ENCODE peak calls at places on chromosomes 11 and 22, in eight cellular contexts. One of them, this sample, is unnamed.

GRCh38 chr11:115580927-115581680 is 76.9 kb upstream of the CADM1 start:
- DNase-seq in adipocyte: peak; percentile 15
- DNase-seq in left ventricle myocardium inferior: peak; percentile 53
- DNase-seq in mucosa of descending colon: peak; percentile 31
- DNase-seq in neural progenitor cell: no peak
- DNase-seq in ovary: no peak
- DNase-seq in adrenal gland: no peak
- DNase-seq in thoracic aorta: no peak
- DNase-seq in this sample: peak; percentile 18

GRCh38 chr11:60318726-60319125 is 8.3 kb upstream of the MS4A6E start:
- DNase-seq in adrenal gland: no peak
- DNase-seq in adipocyte: no peak
- DNase-seq in ovary: no peak
- DNase-seq in mucosa of descending colon: no peak
- DNase-seq in left ventricle myocardium inferior: no peak
- DNase-seq in thoracic aorta: no peak
- DNase-seq in neural progenitor cell: no peak
- DNase-seq in this sample: no peak

GRCh38 chr11:70070736-70071135 is 7.4 kb upstream of the ANO1 start:
- DNase-seq in adrenal gland: no peak
- DNase-seq in thoracic aorta: no peak
- DNase-seq in neural progenitor cell: no peak
- DNase-seq in mucosa of descending colon: no peak
- DNase-seq in left ventricle myocardium inferior: no peak
- DNase-seq in adipocyte: no peak
- DNase-seq in ovary: no peak
- DNase-seq in this sample: no peak

GRCh38 chr11:65580031-65580692 is 4.3 kb downstream of the EHBP1L1 start:
- DNase-seq in adipocyte: no peak
- DNase-seq in adrenal gland: no peak
- DNase-seq in mucosa of descending colon: no peak
- DNase-seq in ovary: no peak
- DNase-seq in thoracic aorta: no peak
- DNase-seq in neural progenitor cell: no peak
- DNase-seq in left ventricle myocardium inferior: no peak
- DNase-seq in this sample: no peak

GRCh38 chr11:119319702-119320592 is 3.0 kb upstream of the MCAM start:
- DNase-seq in mucosa of descending colon: no peak
- DNase-seq in adrenal gland: peak; percentile 25
- DNase-seq in adipocyte: no peak
- DNase-seq in neural progenitor cell: peak; percentile 83
- DNase-seq in thoracic aorta: no peak
- DNase-seq in left ventricle myocardium inferior: no peak
- DNase-seq in ovary: peak; percentile 10
- DNase-seq in this sample: no peak

GRCh38 chr22:26734339-26735018 is 77.1 kb downstream of the MIAT start:
- DNase-seq in ovary: no peak
- DNase-seq in thoracic aorta: no peak
- DNase-seq in mucosa of descending colon: no peak
- DNase-seq in neural progenitor cell: no peak
- DNase-seq in adrenal gland: no peak
- DNase-seq in left ventricle myocardium inferior: no peak
- DNase-seq in adipocyte: no peak
- DNase-seq in this sample: no peak

GRCh38 chr11:57460017-57460755 is at the start of gene RTN4RL2:
- DNase-seq in adipocyte: peak; percentile 57
- DNase-seq in left ventricle myocardium inferior: peak; percentile 48
- DNase-seq in neural progenitor cell: peak; percentile 91
- DNase-seq in mucosa of descending colon: peak; percentile 35
- DNase-seq in adrenal gland: peak; percentile 43
- DNase-seq in ovary: no peak
- DNase-seq in thoracic aorta: no peak
- DNase-seq in this sample: peak; percentile 45

GRCh38 chr22:50114221-50114981 is 24.6 kb downstream of the MOV10L1 start:
- DNase-seq in thoracic aorta: no peak
- DNase-seq in adrenal gland: no peak
- DNase-seq in mucosa of descending colon: no peak
- DNase-seq in left ventricle myocardium inferior: no peak
- DNase-seq in adipocyte: peak; percentile 88
- DNase-seq in neural progenitor cell: peak; percentile 21
- DNase-seq in ovary: no peak
- DNase-seq in this sample: no peak

GRCh38 chr11:75625970-75626691 is 42.7 kb downstream of the MAP6 start:
- DNase-seq in left ventricle myocardium inferior: no peak
- DNase-seq in thoracic aorta: no peak
- DNase-seq in adipocyte: peak; percentile 74
- DNase-seq in ovary: no peak
- DNase-seq in mucosa of descending colon: peak; percentile 18
- DNase-seq in neural progenitor cell: no peak
- DNase-seq in adrenal gland: no peak
- DNase-seq in this sample: no peak

GRCh38 chr11:64141081-64141783 is 24.7 kb downstream of the MACROD1 start:
- DNase-seq in mucosa of descending colon: no peak
- DNase-seq in thoracic aorta: no peak
- DNase-seq in adipocyte: no peak
- DNase-seq in neural progenitor cell: no peak
- DNase-seq in left ventricle myocardium inferior: no peak
- DNase-seq in adrenal gland: no peak
- DNase-seq in ovary: no peak
- DNase-seq in this sample: no peak

GRCh38 chr11:72840780-72841179 is 26.6 kb downstream of the ATG16L2 start:
- DNase-seq in ovary: no peak
- DNase-seq in adipocyte: peak; percentile 95
- DNase-seq in left ventricle myocardium inferior: no peak
- DNase-seq in thoracic aorta: no peak
- DNase-seq in neural progenitor cell: no peak
- DNase-seq in adrenal gland: no peak
- DNase-seq in mucosa of descending colon: no peak
- DNase-seq in this sample: no peak

GRCh38 chr11:128956401-128957203 is 13.9 kb upstream of the TP53AIP1 start:
- DNase-seq in adrenal gland: peak; percentile 43
- DNase-seq in thoracic aorta: no peak
- DNase-seq in mucosa of descending colon: peak; percentile 70
- DNase-seq in ovary: no peak
- DNase-seq in adipocyte: peak; percentile 91
- DNase-seq in left ventricle myocardium inferior: no peak
- DNase-seq in neural progenitor cell: peak; percentile 83
- DNase-seq in this sample: no peak

GRCh38 chr11:131186629-131187075 is 183.8 kb upstream of the NTM start:
- DNase-seq in mucosa of descending colon: no peak
- DNase-seq in ovary: no peak
- DNase-seq in thoracic aorta: no peak
- DNase-seq in adrenal gland: no peak
- DNase-seq in adipocyte: no peak
- DNase-seq in neural progenitor cell: peak; percentile 52
- DNase-seq in left ventricle myocardium inferior: no peak
- DNase-seq in this sample: no peak

GRCh38 chr11:75055511-75055910 is 41.2 kb downstream of the OR2AT4 start:
- DNase-seq in adipocyte: no peak
- DNase-seq in thoracic aorta: no peak
- DNase-seq in left ventricle myocardium inferior: no peak
- DNase-seq in mucosa of descending colon: no peak
- DNase-seq in adrenal gland: no peak
- DNase-seq in ovary: no peak
- DNase-seq in neural progenitor cell: no peak
- DNase-seq in this sample: no peak

GRCh38 chr11:26950260-26950719 is 43.6 kb upstream of the FIBIN start:
- DNase-seq in mucosa of descending colon: peak; percentile 24
- DNase-seq in thoracic aorta: no peak
- DNase-seq in left ventricle myocardium inferior: no peak
- DNase-seq in adrenal gland: no peak
- DNase-seq in ovary: no peak
- DNase-seq in neural progenitor cell: no peak
- DNase-seq in adipocyte: peak; percentile 73
- DNase-seq in this sample: peak; percentile 40

GRCh38 chr11:35964846-35965245 is 21.0 kb downstream of the LDLRAD3 start:
- DNase-seq in adipocyte: no peak
- DNase-seq in thoracic aorta: no peak
- DNase-seq in ovary: no peak
- DNase-seq in adrenal gland: no peak
- DNase-seq in neural progenitor cell: no peak
- DNase-seq in mucosa of descending colon: no peak
- DNase-seq in left ventricle myocardium inferior: no peak
- DNase-seq in this sample: no peak
- H3K4me1 ChIP-seq in adipocyte: peaks cover 36% of the 10 kb centered on the region
- H3K4me1 ChIP-seq in thoracic aorta: no peaks in the 10 kb centered on the region
- H3K4me1 ChIP-seq in ovary: peaks cover 9% of the 10 kb centered on the region
- H3K4me1 ChIP-seq in adrenal gland: peaks cover 13% of the 10 kb centered on the region
- H3K4me1 ChIP-seq in neural progenitor cell: peaks cover 9% of the 10 kb centered on the region
- H3K4me1 ChIP-seq in mucosa of descending colon: peaks cover 6% of the 10 kb centered on the region
- H3K4me1 ChIP-seq in left ventricle myocardium inferior: no peaks in the 10 kb centered on the region
- H3K4me1 ChIP-seq in this sample: peaks cover 9% of the 10 kb centered on the region

GRCh38 chr22:31625661-31626426 is 36.2 kb downstream of the PISD start:
- DNase-seq in adrenal gland: peak; percentile 85
- DNase-seq in mucosa of descending colon: no peak
- DNase-seq in ovary: peak; percentile 60
- DNase-seq in left ventricle myocardium inferior: peak; percentile 37
- DNase-seq in neural progenitor cell: peak; percentile 89
- DNase-seq in thoracic aorta: no peak
- DNase-seq in adipocyte: peak; percentile 40
- DNase-seq in this sample: peak; percentile 69
- H3K4me1 ChIP-seq in adrenal gland: peaks cover 62% of the 10 kb centered on the region
- H3K4me1 ChIP-seq in mucosa of descending colon: peaks cover 15% of the 10 kb centered on the region
- H3K4me1 ChIP-seq in ovary: peaks cover 35% of the 10 kb centered on the region
- H3K4me1 ChIP-seq in left ventricle myocardium inferior: peaks cover 60% of the 10 kb centered on the region
- H3K4me1 ChIP-seq in neural progenitor cell: peaks cover 31% of the 10 kb centered on the region
- H3K4me1 ChIP-seq in thoracic aorta: peaks cover 9% of the 10 kb centered on the region
- H3K4me1 ChIP-seq in adipocyte: peaks cover 51% of the 10 kb centered on the region
- H3K4me1 ChIP-seq in this sample: peaks cover 33% of the 10 kb centered on the region

GRCh38 chr11:61683116-61683515 is 2.9 kb downstream of the DAGLA start:
- DNase-seq in neural progenitor cell: no peak
- DNase-seq in thoracic aorta: no peak
- DNase-seq in left ventricle myocardium inferior: no peak
- DNase-seq in ovary: no peak
- DNase-seq in adipocyte: no peak
- DNase-seq in adrenal gland: no peak
- DNase-seq in mucosa of descending colon: no peak
- DNase-seq in this sample: peak; percentile 28

GRCh38 chr11:61683961-61684869 is 4.0 kb downstream of the DAGLA start:
- DNase-seq in neural progenitor cell: no peak
- DNase-seq in adipocyte: no peak
- DNase-seq in left ventricle myocardium inferior: no peak
- DNase-seq in adrenal gland: no peak
- DNase-seq in thoracic aorta: no peak
- DNase-seq in ovary: no peak
- DNase-seq in mucosa of descending colon: no peak
- DNase-seq in this sample: peak; percentile 52

GRCh38 chr11:61685611-61685955 is 5.4 kb downstream of the DAGLA start:
- DNase-seq in ovary: no peak
- DNase-seq in thoracic aorta: no peak
- DNase-seq in mucosa of descending colon: no peak
- DNase-seq in adrenal gland: no peak
- DNase-seq in left ventricle myocardium inferior: no peak
- DNase-seq in adipocyte: no peak
- DNase-seq in neural progenitor cell: no peak
- DNase-seq in this sample: peak; percentile 38

GRCh38 chr11:61686469-61686868 is 6.3 kb downstream of the DAGLA start:
- DNase-seq in ovary: no peak
- DNase-seq in neural progenitor cell: no peak
- DNase-seq in adrenal gland: no peak
- DNase-seq in mucosa of descending colon: no peak
- DNase-seq in thoracic aorta: no peak
- DNase-seq in left ventricle myocardium inferior: no peak
- DNase-seq in adipocyte: no peak
- DNase-seq in this sample: no peak

DNA sequence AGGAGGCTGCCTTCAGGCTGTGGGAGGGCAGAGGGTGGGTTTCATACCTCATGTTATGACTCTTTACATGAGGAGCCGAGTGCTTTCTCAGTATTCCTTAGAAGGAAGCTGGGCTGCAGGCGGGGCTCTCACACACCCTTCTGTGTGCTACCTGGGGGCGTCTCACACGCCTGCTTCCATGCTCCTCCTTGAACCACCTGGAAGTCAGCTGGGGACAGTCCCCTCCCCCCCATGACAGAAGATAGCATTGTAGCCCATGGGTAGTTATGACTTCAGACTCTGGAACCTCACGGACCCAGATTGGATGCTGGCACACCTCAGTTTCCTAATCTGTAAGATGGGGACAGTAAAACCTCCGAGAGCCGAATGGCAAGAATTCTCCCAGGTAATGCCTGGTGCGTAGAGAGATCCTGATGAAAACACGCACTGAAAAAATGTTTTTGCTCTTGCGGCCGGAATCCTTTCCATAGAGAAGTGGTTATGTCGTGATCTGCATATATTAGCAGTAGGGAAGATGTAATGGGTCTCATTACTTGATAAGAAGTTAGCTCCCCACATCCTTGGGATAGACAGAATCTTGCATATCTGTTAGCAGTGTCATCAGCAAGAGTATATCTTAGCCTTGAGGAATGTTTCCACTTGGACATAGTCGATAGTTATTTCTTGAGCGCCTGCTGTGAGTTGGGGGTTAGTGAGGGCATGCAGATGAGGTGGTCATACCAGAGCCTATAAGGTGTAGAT is 4.8 kb downstream of the DAGLA start:
- DNase-seq in neural progenitor cell: no peak
- DNase-seq in adrenal gland: no peak
- DNase-seq in ovary: no peak
- DNase-seq in thoracic aorta: no peak
- DNase-seq in mucosa of descending colon: no peak
- DNase-seq in left ventricle myocardium inferior: no peak
- DNase-seq in adipocyte: no peak
- DNase-seq in this sample: peak; percentile 31
- H3K4me1 ChIP-seq in neural progenitor cell: peaks cover 3% of the 10 kb centered on the region
- H3K4me1 ChIP-seq in adrenal gland: peaks cover 6% of the 10 kb centered on the region
- H3K4me1 ChIP-seq in ovary: peaks cover 6% of the 10 kb centered on the region
- H3K4me1 ChIP-seq in thoracic aorta: no peaks in the 10 kb centered on the region
- H3K4me1 ChIP-seq in mucosa of descending colon: peaks cover 43% of the 10 kb centered on the region
- H3K4me1 ChIP-seq in left ventricle myocardium inferior: peaks cover 59% of the 10 kb centered on the region
- H3K4me1 ChIP-seq in adipocyte: peaks cover 30% of the 10 kb centered on the region
- H3K4me1 ChIP-seq in this sample: peaks cover 42% of the 10 kb centered on the region

GRCh38 chr11:11407065-11407737 is 54.2 kb upstream of the CSNK2A3 start:
- DNase-seq in adipocyte: no peak
- DNase-seq in ovary: no peak
- DNase-seq in mucosa of descending colon: no peak
- DNase-seq in adrenal gland: peak; percentile 60
- DNase-seq in neural progenitor cell: no peak
- DNase-seq in left ventricle myocardium inferior: peak; percentile 42
- DNase-seq in thoracic aorta: no peak
- DNase-seq in this sample: peak; percentile 30

GRCh38 chr11:11401960-11402359 is 48.9 kb upstream of the CSNK2A3 start:
- DNase-seq in ovary: no peak
- DNase-seq in adipocyte: no peak
- DNase-seq in mucosa of descending colon: no peak
- DNase-seq in left ventricle myocardium inferior: no peak
- DNase-seq in thoracic aorta: no peak
- DNase-seq in neural progenitor cell: no peak
- DNase-seq in adrenal gland: no peak
- DNase-seq in this sample: no peak

GRCh38 chr11:11400635-11401232 is 47.7 kb upstream of the CSNK2A3 start:
- DNase-seq in adrenal gland: no peak
- DNase-seq in neural progenitor cell: peak; percentile 52
- DNase-seq in thoracic aorta: no peak
- DNase-seq in left ventricle myocardium inferior: no peak
- DNase-seq in ovary: no peak
- DNase-seq in adipocyte: no peak
- DNase-seq in mucosa of descending colon: peak; percentile 32
- DNase-seq in this sample: no peak

GRCh38 chr11:11406652-11407051 is 53.6 kb upstream of the CSNK2A3 start:
- DNase-seq in adrenal gland: no peak
- DNase-seq in neural progenitor cell: no peak
- DNase-seq in adipocyte: no peak
- DNase-seq in mucosa of descending colon: no peak
- DNase-seq in thoracic aorta: no peak
- DNase-seq in ovary: no peak
- DNase-seq in left ventricle myocardium inferior: no peak
- DNase-seq in this sample: no peak

GRCh38 chr11:11403763-11404725 is 51.0 kb upstream of the CSNK2A3 start:
- DNase-seq in neural progenitor cell: peak; percentile 38
- DNase-seq in adipocyte: peak; percentile 70
- DNase-seq in thoracic aorta: no peak
- DNase-seq in mucosa of descending colon: no peak
- DNase-seq in left ventricle myocardium inferior: peak; percentile 58
- DNase-seq in adrenal gland: no peak
- DNase-seq in ovary: no peak
- DNase-seq in this sample: no peak
- H3K4me1 ChIP-seq in neural progenitor cell: peaks cover 15% of the 10 kb centered on the region
- H3K4me1 ChIP-seq in adipocyte: peaks cover 28% of the 10 kb centered on the region
- H3K4me1 ChIP-seq in thoracic aorta: peaks cover 13% of the 10 kb centered on the region
- H3K4me1 ChIP-seq in mucosa of descending colon: no peaks in the 10 kb centered on the region
- H3K4me1 ChIP-seq in left ventricle myocardium inferior: peaks cover 69% of the 10 kb centered on the region
- H3K4me1 ChIP-seq in adrenal gland: peaks cover 19% of the 10 kb centered on the region
- H3K4me1 ChIP-seq in ovary: peaks cover 15% of the 10 kb centered on the region
- H3K4me1 ChIP-seq in this sample: peaks cover 12% of the 10 kb centered on the region